ENCODE peak calls at places on chromosomes 13 and 19, in eight cellular contexts. G is caudate nucleus; C is tibial artery; Q is epithelial cell of prostate; S is left lung; Z is psoas muscle; U is adrenal gland; J is CD4-positive, alpha-beta T cell. W is an unnamed sample.

GRCh38 chr19:36436531-36436930 is 18.1 kb upstream of the ZFP82 start:
- DNase-seq in G (no peak), C (no peak), Q (peak), S (no peak), Z (no peak), U (no peak), J (no peak), W (no peak)

GRCh38 chr13:79582896-79583295 is 101.9 kb downstream of the NDFIP2 start:
- DNase-seq in G (no peak), C (no peak), Q (no peak), S (no peak), Z (no peak), U (no peak), J (no peak), W (no peak)

GRCh38 chr19:56253737-56254136 is 18.8 kb upstream of the EDDM13 start:
- DNase-seq in G (no peak), C (no peak), Q (no peak), S (no peak), Z (no peak), U (no peak), J (no peak), W (peak)

GRCh38 chr13:59982631-59983382 is 180.9 kb downstream of the DIAPH3 start:
- DNase-seq in G (no peak), C (no peak), Q (no peak), S (no peak), Z (no peak), U (no peak), J (no peak), W (no peak)

GRCh38 chr19:50383307-50383851 is 768 bp upstream of the POLD1 start:
- DNase-seq in G (no peak), C (no peak), Q (no peak), S (no peak), Z (no peak), U (no peak), J (no peak), W (no peak)

GRCh38 chr13:30660796-30661195 is 43.1 kb downstream of the USPL1 start:
- DNase-seq in G (no peak), C (no peak), Q (no peak), S (no peak), Z (no peak), U (no peak), J (no peak), W (no peak)

GRCh38 chr13:33096886-33097610 is 80.8 kb downstream of the KL start:
- DNase-seq in G (no peak), C (no peak), Q (no peak), S (no peak), Z (no peak), U (no peak), J (no peak), W (no peak)

GRCh38 chr19:58392945-58393724 is 2.3 kb upstream of the RNF225 start:
- DNase-seq in G (no peak), C (no peak), Q (no peak), S (no peak), Z (no peak), U (no peak), J (no peak), W (no peak)

GRCh38 chr13:80677227-80677626 is 336.3 kb upstream of the SPRY2 start:
- DNase-seq in G (no peak), C (no peak), Q (no peak), S (no peak), Z (no peak), U (no peak), J (no peak), W (no peak)

GRCh38 chr13:106617561-106617960 is 49.6 kb upstream of the ARGLU1 start:
- DNase-seq in G (no peak), C (no peak), Q (peak), S (no peak), Z (no peak), U (no peak), J (no peak), W (no peak)

GRCh38 chr13:113596321-113597200 is 12.0 kb downstream of the TFDP1 start:
- DNase-seq in G (no peak), C (peak), Q (no peak), S (peak), Z (peak), U (peak), J (no peak), W (no peak)

GRCh38 chr19:3146677-3147100 is 10.9 kb downstream of the GNA15 start:
- DNase-seq in G (no peak), C (no peak), Q (no peak), S (peak), Z (no peak), U (no peak), J (peak), W (peak)

GRCh38 chr13:44971656-44972595 is 17.3 kb downstream of the NUFIP1 start:
- DNase-seq in G (no peak), C (no peak), Q (no peak), S (no peak), Z (no peak), U (no peak), J (no peak), W (no peak)

GRCh38 chr13:33228645-33229445 is 56.7 kb downstream of the STARD13 start:
- DNase-seq in G (no peak), C (no peak), Q (no peak), S (no peak), Z (no peak), U (no peak), J (no peak), W (peak)

GRCh38 chr13:103757361-103757760 is 691.1 kb upstream of the SLC10A2 start:
- DNase-seq in G (no peak), C (no peak), Q (no peak), S (no peak), Z (no peak), U (no peak), J (no peak), W (no peak)

GRCh38 chr19:1351324-1351947 is 32.3 kb upstream of the NDUFS7 start:
- DNase-seq in G (no peak), C (no peak), Q (no peak), S (no peak), Z (no peak), U (peak), J (no peak), W (no peak)

GRCh38 chr13:106640515-106640914 is 72.6 kb upstream of the ARGLU1 start:
- DNase-seq in G (no peak), C (no peak), Q (no peak), S (no peak), Z (no peak), U (no peak), J (no peak), W (no peak)

GRCh38 chr13:41413907-41414306 is 43.4 kb upstream of the RGCC start:
- DNase-seq in G (no peak), C (no peak), Q (no peak), S (no peak), Z (no peak), U (no peak), J (no peak), W (no peak)

GRCh38 chr13:111215081-111216047 is 100.3 kb downstream of the ARHGEF7 start:
- DNase-seq in G (no peak), C (no peak), Q (no peak), S (no peak), Z (peak), U (no peak), J (no peak), W (no peak)

GRCh38 chr13:95035311-95036109 is 265.7 kb downstream of the ABCC4 start:
- DNase-seq in G (no peak), C (no peak), Q (no peak), S (no peak), Z (no peak), U (no peak), J (no peak), W (no peak)

GRCh38 chr19:8324186-8325050 is 3.1 kb downstream of the RPS28 start:
- DNase-seq in G (no peak), C (no peak), Q (no peak), S (peak), Z (peak), U (peak), J (no peak), W (peak)

GRCh38 chr13:83211301-83211700 is 671.0 kb downstream of the SLITRK1 start:
- DNase-seq in G (no peak), C (no peak), Q (no peak), S (no peak), Z (no peak), U (no peak), J (no peak), W (no peak)

GRCh38 chr13:25267715-25268114 is 19.6 kb downstream of the MTMR6 start:
- DNase-seq in G (no peak), C (no peak), Q (no peak), S (no peak), Z (no peak), U (no peak), J (no peak), W (no peak)

GRCh38 chr13:80458546-80458945 is 117.6 kb upstream of the SPRY2 start:
- DNase-seq in G (no peak), C (no peak), Q (no peak), S (no peak), Z (no peak), U (no peak), J (no peak), W (no peak)

GRCh38 chr13:38900188-38900587 is 90.4 kb downstream of the STOML3 start:
- DNase-seq in G (no peak), C (no peak), Q (no peak), S (no peak), Z (no peak), U (no peak), J (no peak), W (no peak)

GRCh38 chr13:23570099-23570926 is at the start of gene TNFRSF19:
- DNase-seq in G (no peak), C (no peak), Q (no peak), S (no peak), Z (no peak), U (peak), J (no peak), W (no peak)

GRCh38 chr19:7199613-7200533 is 94.3 kb downstream of the INSR start:
- DNase-seq in G (no peak), C (no peak), Q (no peak), S (no peak), Z (no peak), U (no peak), J (no peak), W (no peak)

GRCh38 chr19:17335575-17335974 is 920 bp upstream of the ANO8 start:
- DNase-seq in G (no peak), C (no peak), Q (no peak), S (no peak), Z (no peak), U (no peak), J (no peak), W (no peak)

GRCh38 chr13:36131215-36131930 is at the start of gene DCLK1:
- DNase-seq in G (no peak), C (peak), Q (no peak), S (peak), Z (peak), U (no peak), J (no peak), W (no peak)

GRCh38 chr13:99987180-99988047 is 5.8 kb downstream of the ZIC2 start:
- DNase-seq in G (no peak), C (no peak), Q (no peak), S (no peak), Z (no peak), U (no peak), J (no peak), W (no peak)

GRCh38 chr13:23842406-23842805 is 46.8 kb downstream of the MIPEP start:
- DNase-seq in G (no peak), C (no peak), Q (no peak), S (no peak), Z (no peak), U (no peak), J (no peak), W (no peak)

GRCh38 chr13:57630661-57631606 is 610 bp upstream of the PCDH17 start:
- DNase-seq in G (peak), C (no peak), Q (no peak), S (peak), Z (no peak), U (peak), J (no peak), W (peak)

GRCh38 chr19:17779281-17779930 is 15.5 kb upstream of the B3GNT3 start:
- DNase-seq in G (no peak), C (peak), Q (no peak), S (no peak), Z (no peak), U (peak), J (no peak), W (no peak)

GRCh38 chr19:39502640-39503417 is 4.1 kb downstream of the DLL3 start:
- DNase-seq in G (no peak), C (no peak), Q (no peak), S (peak), Z (peak), U (peak), J (peak), W (peak)

GRCh38 chr13:97429681-97430081 is 4.3 kb upstream of the RAP2A start:
- DNase-seq in G (no peak), C (no peak), Q (no peak), S (no peak), Z (no peak), U (no peak), J (no peak), W (no peak)

GRCh38 chr19:3844596-3844995 is 24.2 kb downstream of the ZFR2 start:
- DNase-seq in G (no peak), C (no peak), Q (no peak), S (no peak), Z (no peak), U (no peak), J (no peak), W (no peak)

GRCh38 chr19:3250675-3251074 is 26.2 kb downstream of the CELF5 start:
- DNase-seq in G (no peak), C (no peak), Q (no peak), S (no peak), Z (no peak), U (peak), J (peak), W (no peak)

DNA sequence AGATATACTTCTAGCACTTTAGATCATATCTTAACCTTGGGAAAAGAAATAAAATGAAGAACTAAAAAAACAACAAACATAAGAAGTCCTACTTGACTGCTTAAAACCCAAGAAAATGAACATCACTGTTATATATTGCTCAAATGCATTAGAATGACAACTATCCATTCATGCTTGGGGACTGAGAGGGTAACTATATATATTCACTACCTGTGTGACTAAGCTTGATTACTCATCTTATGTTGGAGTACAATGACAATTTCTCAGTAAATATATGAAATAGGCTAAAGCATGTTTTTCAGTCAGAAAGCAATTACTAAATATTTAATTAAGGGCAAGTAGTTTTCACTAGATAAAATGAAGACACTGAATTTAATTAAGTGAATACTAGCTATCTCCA is 40.1 kb downstream of the ZC3H13 start:
- DNase-seq in G (no peak), C (no peak), Q (no peak), S (no peak), Z (no peak), U (no peak), J (no peak), W (no peak)
- H3K27ac ChIP-seq in G (no peak), C (no peak), Q (no peak), S (no peak), Z (no peak), U (no peak), J (no peak), W (no peak)

GRCh38 chr19:52637718-52638585 is at the start of gene ZNF83:
- DNase-seq in G (peak), C (peak), Q (peak), S (peak), Z (peak), U (peak), J (peak), W (peak)
- H3K27ac ChIP-seq in G (no peak), C (peak), Q (peak), S (peak), Z (peak), U (peak), J (peak), W (no peak)

DNA sequence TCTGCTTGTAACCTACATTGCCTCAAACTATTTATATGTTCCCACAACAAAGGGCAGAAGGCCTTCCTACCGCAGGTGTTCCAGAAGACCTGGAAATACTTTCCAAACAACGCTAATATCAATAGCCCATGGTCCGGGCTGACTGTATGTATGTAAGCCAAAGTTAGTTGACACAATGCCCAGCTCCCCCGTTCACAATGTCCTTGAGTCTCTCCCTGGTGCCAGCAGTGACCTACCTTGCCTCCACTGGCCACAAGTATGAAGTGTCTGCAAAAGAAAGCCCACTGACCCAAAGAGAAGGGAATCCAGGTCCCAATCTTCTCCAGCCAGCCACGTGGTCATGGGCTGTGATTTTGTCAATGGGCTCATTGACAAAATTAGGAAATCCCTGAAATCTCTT is 118.6 kb downstream of the DLEU7 start:
- DNase-seq in G (no peak), C (no peak), Q (no peak), S (no peak), Z (no peak), U (no peak), J (no peak), W (no peak)
- H3K27ac ChIP-seq in G (no peak), C (no peak), Q (no peak), S (no peak), Z (no peak), U (no peak), J (no peak), W (no peak)

GRCh38 chr13:108834193-108834592 is 204.8 kb downstream of the MYO16 start:
- DNase-seq in G (no peak), C (no peak), Q (no peak), S (no peak), Z (no peak), U (no peak), J (no peak), W (no peak)
- H3K27ac ChIP-seq in G (no peak), C (no peak), Q (no peak), S (no peak), Z (no peak), U (no peak), J (no peak), W (no peak)

GRCh38 chr13:20505405-20506366 is 20.0 kb downstream of the CRYL1 start:
- DNase-seq in G (no peak), C (no peak), Q (no peak), S (no peak), Z (no peak), U (peak), J (no peak), W (no peak)

GRCh38 chr13:20506676-20507075 is 19.0 kb downstream of the CRYL1 start:
- DNase-seq in G (no peak), C (no peak), Q (no peak), S (no peak), Z (no peak), U (peak), J (no peak), W (no peak)

GRCh38 chr13:20501548-20501947 is 24.1 kb downstream of the CRYL1 start:
- DNase-seq in G (no peak), C (no peak), Q (no peak), S (no peak), Z (no peak), U (peak), J (no peak), W (no peak)

GRCh38 chr13:20501139-20501538 is 24.5 kb downstream of the CRYL1 start:
- DNase-seq in G (no peak), C (no peak), Q (no peak), S (no peak), Z (no peak), U (peak), J (no peak), W (no peak)

GRCh38 chr13:20503088-20504083 is 22.3 kb downstream of the CRYL1 start:
- DNase-seq in G (no peak), C (no peak), Q (no peak), S (no peak), Z (no peak), U (peak), J (no peak), W (no peak)
- H3K27ac ChIP-seq in G (no peak), C (no peak), Q (no peak), S (no peak), Z (no peak), U (no peak), J (no peak), W (no peak)

DNA sequence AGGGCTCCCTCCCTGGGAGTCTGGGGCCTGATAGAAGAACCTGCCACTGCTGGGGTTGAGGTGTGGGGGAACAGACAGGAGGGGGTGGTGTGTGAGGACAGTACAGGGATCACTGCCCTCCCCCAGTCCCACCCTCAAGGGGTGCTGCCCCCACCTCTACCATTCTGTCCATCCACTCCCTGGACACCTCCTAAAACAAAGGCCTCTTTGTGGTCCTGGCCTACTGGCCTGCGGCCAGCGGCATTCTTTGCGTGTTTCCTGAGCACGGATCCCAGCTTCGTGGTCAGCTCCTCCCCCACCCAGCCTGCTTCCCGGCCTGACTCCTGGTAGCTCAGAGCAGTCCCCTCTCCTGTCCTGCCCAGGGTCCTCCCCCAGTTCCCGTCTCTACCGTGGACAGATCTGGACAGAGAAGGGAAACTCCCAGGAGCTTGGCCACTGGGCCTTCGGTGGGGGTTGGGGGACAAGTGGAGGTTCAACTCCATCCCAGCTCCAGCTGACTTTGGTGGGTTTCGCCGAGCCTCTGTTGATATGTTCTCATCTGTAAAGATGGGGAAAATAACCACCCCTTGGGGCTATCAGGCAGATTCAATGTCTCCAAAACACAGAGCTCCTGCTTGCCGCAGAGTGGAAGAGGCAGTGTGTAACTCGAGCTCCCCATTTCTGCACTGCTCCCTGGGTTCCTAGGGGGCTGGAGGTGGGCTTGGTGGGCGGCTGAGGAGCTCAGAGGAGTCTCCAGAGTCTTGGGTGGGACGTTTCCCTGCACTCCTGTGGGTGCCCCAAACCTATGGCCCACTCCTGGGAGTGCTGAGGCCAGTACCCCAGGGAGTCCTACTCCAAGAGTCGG is 48.7 kb downstream of the LYL1 start:
- DNase-seq in G (peak), C (peak), Q (no peak), S (peak), Z (peak), U (peak), J (no peak), W (no peak)
- H3K27ac ChIP-seq in G (peak), C (peak), Q (peak), S (peak), Z (peak), U (peak), J (no peak), W (no peak)

GRCh38 chr13:43071824-43072223 is 48.4 kb downstream of the DNAJC15 start:
- DNase-seq in G (no peak), C (no peak), Q (no peak), S (no peak), Z (no peak), U (no peak), J (no peak), W (no peak)
- H3K27ac ChIP-seq in G (no peak), C (no peak), Q (no peak), S (no peak), Z (no peak), U (no peak), J (no peak), W (no peak)

GRCh38 chr19:44602071-44602470 is 11.3 kb upstream of the IGSF23 start:
- DNase-seq in G (no peak), C (no peak), Q (peak), S (no peak), Z (no peak), U (no peak), J (no peak), W (no peak)
- H3K27ac ChIP-seq in G (no peak), C (no peak), Q (peak), S (no peak), Z (no peak), U (no peak), J (no peak), W (no peak)